ENCODE peak calls at places on chromosomes 13 and 19, in nine cellular contexts. W is colonic mucosa; Q is stimulated activated CD8-positive, alpha-beta memory T cell treated with anti-CD3 and anti-CD28 coated beads, Interleukin-4, amount 100 ng/mL, for 24 hours; J is GM03348; K is AG08395; H is hepatocyte; C is activated T-helper 1 cell treated with anti-CD3 and anti-CD28 coated beads, Interleukin-2, amount 50 U/mL, for 16 hours; V is left ventricle myocardium superior; U is nucleus accumbens. T is an unnamed sample.

GRCh38 chr19:2255982-2256685 is at the start of gene JSRP1:
- DNase-seq in U (no peak), J (no peak), K (no peak), W (no peak), C (no peak), V (no peak), H (no peak), Q (no peak), T (no peak)

GRCh38 chr19:42301646-42302204 is at the start of gene PRR19:
- DNase-seq in C (no peak), H (peak), K (no peak), Q (no peak), W (peak), J (no peak), V (no peak), U (no peak), T (no peak)

GRCh38 chr19:53942001-53942786 is 20.5 kb upstream of the CACNG8 start:
- DNase-seq in K (no peak), H (peak), J (no peak), U (no peak), W (no peak), V (no peak), C (no peak), Q (no peak), T (no peak)

GRCh38 chr13:95505265-95505664 is 47.3 kb upstream of the CLDN10 start:
- DNase-seq in C (no peak), J (no peak), Q (no peak), K (no peak), V (no peak), H (no peak), U (no peak), W (no peak), T (peak)

GRCh38 chr19:39363909-39364457 is 21.8 kb downstream of the SAMD4B start:
- DNase-seq in U (peak), K (peak), W (no peak), Q (no peak), V (peak), J (peak), H (no peak), C (no peak), T (no peak)

GRCh38 chr13:77207943-77208342 is 119.0 kb downstream of the MYCBP2 start:
- DNase-seq in J (peak), Q (no peak), H (no peak), K (peak), U (no peak), C (no peak), V (no peak), W (no peak), T (peak)

GRCh38 chr13:100789968-100790367 is 115.4 kb upstream of the TMTC4 start:
- DNase-seq in U (no peak), K (no peak), V (no peak), J (no peak), C (no peak), Q (no peak), W (no peak), H (no peak), T (peak)

GRCh38 chr13:113151745-113152707 is 6.4 kb upstream of the PROZ start:
- DNase-seq in J (peak), W (no peak), K (peak), C (no peak), Q (no peak), U (no peak), H (peak), V (no peak), T (peak)

GRCh38 chr19:2549701-2550191 is 73.8 kb downstream of the GADD45B start:
- DNase-seq in V (peak), C (no peak), U (peak), J (peak), H (no peak), W (peak), K (peak), Q (no peak), T (peak)

GRCh38 chr19:485583-486236 is 10.6 kb upstream of the MADCAM1 start:
- DNase-seq in U (peak), V (peak), C (no peak), H (peak), J (peak), K (no peak), W (no peak), Q (no peak), T (peak)

GRCh38 chr19:33220735-33221134 is 4.9 kb downstream of the SLC7A10 start:
- DNase-seq in W (no peak), H (no peak), Q (no peak), J (no peak), K (no peak), U (no peak), V (no peak), C (no peak), T (no peak)

GRCh38 chr19:19670070-19670551 is 1.5 kb downstream of the ZNF101 start:
- DNase-seq in Q (no peak), W (peak), C (no peak), K (no peak), J (peak), H (no peak), U (no peak), V (peak), T (no peak)

GRCh38 chr19:46860846-46861690 is at the start of gene ARHGAP35:
- DNase-seq in C (peak), V (peak), J (peak), H (peak), Q (no peak), U (no peak), K (peak), W (peak), T (no peak)

GRCh38 chr13:25214371-25215252 is 42.5 kb upstream of the AMER2 start:
- DNase-seq in C (no peak), Q (no peak), V (no peak), J (no peak), K (no peak), U (no peak), W (no peak), H (no peak), T (peak)

GRCh38 chr13:41562083-41562482 is 104.7 kb downstream of the RGCC start:
- DNase-seq in C (no peak), J (peak), K (peak), V (peak), H (peak), Q (no peak), U (peak), W (peak), T (peak)

GRCh38 chr19:16454519-16454918 is 17.3 kb downstream of the EPS15L1 start:
- DNase-seq in H (no peak), C (no peak), Q (no peak), U (no peak), V (no peak), J (no peak), K (no peak), W (no peak), T (no peak)

GRCh38 chr13:33183431-33184130 is 102.0 kb downstream of the STARD13 start:
- DNase-seq in H (no peak), C (no peak), K (peak), V (no peak), Q (no peak), J (no peak), W (no peak), U (no peak), T (peak)

GRCh38 chr19:634975-635652 is 1.8 kb upstream of the POLRMT start:
- DNase-seq in U (no peak), Q (no peak), C (no peak), V (no peak), W (no peak), K (no peak), J (no peak), H (no peak), T (no peak)

GRCh38 chr19:45087531-45087930 is 5.4 kb upstream of the PPP1R37 start:
- DNase-seq in K (no peak), H (no peak), V (no peak), J (no peak), C (peak), Q (no peak), U (no peak), W (no peak), T (no peak)

GRCh38 chr13:73140804-73141203 is 82.0 kb downstream of the KLF5 start:
- DNase-seq in W (no peak), C (no peak), U (no peak), V (no peak), Q (no peak), K (no peak), J (no peak), H (no peak), T (no peak)

T was measured in astrocyte.